ENCODE peak calls at places on chromosomes 11 and 22, in six cellular contexts. D is aorta; Y is hepatocyte; G is naive thymus-derived CD4-positive, alpha-beta T cell; C is IMR-90; M is A549. O is an unnamed sample. For H3K9me3 and H3K4me1, the result is how much of the 10 kb centered on the place peaks cover.

GRCh38 chr11:109249597-109249996 is 172.4 kb upstream of the C11orf87 start:
- DNase-seq in G (no peak), D (no peak), C (no peak), Y (no peak), M (no peak), O (no peak)

GRCh38 chr22:44842417-44842816 is 90.0 kb downstream of the ARHGAP8 start:
- DNase-seq in D (no peak), M (no peak), Y (no peak), C (no peak), G (no peak), O (no peak)

GRCh38 chr11:122677256-122677655 is 21.7 kb downstream of the UBASH3B start:
- DNase-seq in C (no peak), G (no peak), D (no peak), M (no peak), Y (no peak), O (no peak)

GRCh38 chr11:12066056-12066798 is 44.2 kb upstream of the MICAL2 start:
- DNase-seq in M (peak), Y (peak), C (peak), G (no peak), D (peak), O (no peak)

GRCh38 chr11:121869478-121869877 is 246.5 kb downstream of the BLID start:
- DNase-seq in M (no peak), G (no peak), Y (no peak), C (no peak), D (no peak), O (no peak)

GRCh38 chr11:44775366-44776356 is 48.9 kb downstream of the TSPAN18 start:
- DNase-seq in D (peak), C (peak), G (peak), M (peak), Y (peak), O (peak)

GRCh38 chr11:15035283-15035682 is 38.1 kb upstream of the CALCB start:
- DNase-seq in G (no peak), M (no peak), Y (no peak), C (no peak), D (no peak), O (no peak)

GRCh38 chr11:15969701-15970329 is 386.5 kb downstream of the SOX6 start:
- DNase-seq in Y (no peak), C (peak), D (no peak), G (no peak), M (no peak), O (no peak)

GRCh38 chr11:88231894-88232482 is 56.7 kb upstream of the RAB38 start:
- DNase-seq in D (no peak), M (peak), Y (peak), G (peak), C (peak), O (peak)

GRCh38 chr11:13868710-13869403 is 93.7 kb upstream of the SPON1 start:
- DNase-seq in Y (no peak), C (no peak), G (peak), D (no peak), M (no peak), O (no peak)

GRCh38 chr22:37052386-37053309 is 1.1 kb downstream of the KCTD17 start:
- DNase-seq in D (no peak), Y (no peak), M (no peak), C (no peak), G (no peak), O (no peak)

GRCh38 chr11:32149748-32150147 is 58.9 kb downstream of the RCN1 start:
- DNase-seq in Y (no peak), M (no peak), D (no peak), C (no peak), G (no peak), O (no peak)

GRCh38 chr11:122099345-122100045 is 16.5 kb downstream of the BLID start:
- DNase-seq in G (no peak), D (no peak), M (no peak), C (peak), Y (no peak), O (no peak)

GRCh38 chr11:76236092-76237026 is 30.1 kb upstream of the WNT11 start:
- DNase-seq in G (no peak), M (peak), C (peak), D (peak), Y (peak), O (peak)

GRCh38 chr11:30936476-30936875 is 350.3 kb upstream of the MPPED2 start:
- DNase-seq in G (no peak), C (peak), M (no peak), Y (no peak), D (no peak), O (no peak)

GRCh38 chr11:119155733-119156492 is 7.1 kb downstream of the ABCG4 start:
- DNase-seq in D (no peak), M (peak), C (no peak), G (no peak), Y (no peak), O (peak)

GRCh38 chr22:42611076-42611475 is 3.6 kb downstream of the POLDIP3 start:
- DNase-seq in Y (no peak), C (peak), M (no peak), D (no peak), G (no peak), O (no peak)

GRCh38 chr11:73652856-73653559 is 6.6 kb downstream of the PLEKHB1 start:
- DNase-seq in Y (no peak), C (peak), G (no peak), M (no peak), D (no peak), O (no peak)

GRCh38 chr11:44573333-44573732 is 7.9 kb downstream of the CD82 start:
- DNase-seq in D (no peak), M (no peak), G (no peak), Y (no peak), C (peak), O (no peak)

GRCh38 chr11:32072872-32073661 is 17.8 kb upstream of the RCN1 start:
- DNase-seq in M (no peak), C (no peak), G (no peak), D (no peak), Y (no peak), O (no peak)

GRCh38 chr11:27532652-27533325 is 26.2 kb upstream of the LIN7C start:
- DNase-seq in M (no peak), D (no peak), G (no peak), Y (no peak), C (peak), O (no peak)

GRCh38 chr22:29003975-29004646 is 57.5 kb downstream of the C22orf31 start:
- DNase-seq in D (no peak), M (no peak), G (no peak), Y (no peak), C (no peak), O (no peak)

GRCh38 chr11:57781529-57781943 is 19.9 kb downstream of the CTNND1 start:
- DNase-seq in D (no peak), C (peak), M (no peak), G (no peak), Y (peak), O (no peak)

GRCh38 chr11:98059488-98059887 is 961.3 kb upstream of the CNTN5 start:
- DNase-seq in Y (no peak), C (no peak), D (no peak), M (no peak), G (no peak), O (no peak)
- H3K9me3 ChIP-seq in Y (under half), C (under half), D (under half), M (under half), G (under half), O (under half)

GRCh38 chr11:114134870-114135269 is 75.4 kb downstream of the ZBTB16 start:
- DNase-seq in C (peak), Y (peak), G (no peak), D (no peak), M (no peak), O (no peak)
- H3K4me1 ChIP-seq in C (under half), Y (half or more), G (under half), D (under half), M (under half), O (under half)

DNA sequence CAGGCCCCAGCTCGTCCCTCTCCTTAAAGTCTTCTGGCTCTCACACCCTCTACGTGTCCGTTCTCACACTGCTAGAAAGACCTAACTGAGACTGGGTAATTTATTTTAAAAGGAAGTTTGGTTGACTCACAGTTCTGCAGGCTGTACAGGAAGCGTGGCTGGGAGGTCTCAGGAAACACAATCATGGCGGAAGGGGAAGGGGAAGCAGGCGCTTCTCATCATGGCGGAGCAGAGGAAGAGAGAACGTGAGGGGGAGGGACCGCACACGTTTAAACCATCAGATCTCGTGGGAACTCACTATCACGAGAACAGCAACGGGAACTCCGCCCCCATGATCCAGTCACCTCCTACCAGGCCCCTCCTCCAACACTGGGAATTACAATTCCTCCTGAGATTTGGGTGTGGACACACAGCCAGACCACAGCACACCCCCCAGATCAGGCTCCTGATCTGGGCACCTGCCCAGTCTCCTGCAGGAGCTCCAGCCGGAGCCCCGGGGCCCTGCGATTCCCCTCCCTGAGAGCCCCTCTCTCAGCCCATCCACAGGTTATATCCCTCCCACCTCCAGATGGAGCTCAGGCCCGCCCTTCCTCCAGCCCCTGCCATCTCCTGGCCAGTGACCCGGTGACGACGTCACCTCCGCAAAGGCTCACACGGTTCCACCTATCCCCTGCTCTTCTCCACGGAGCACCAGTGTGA is 170.2 kb downstream of the BRD1 start:
- DNase-seq in D (peak), C (no peak), Y (no peak), M (no peak), G (peak), O (peak)
- H3K9me3 ChIP-seq in D (under half), C (under half), Y (under half), M (under half), G (under half), O (under half)

DNA sequence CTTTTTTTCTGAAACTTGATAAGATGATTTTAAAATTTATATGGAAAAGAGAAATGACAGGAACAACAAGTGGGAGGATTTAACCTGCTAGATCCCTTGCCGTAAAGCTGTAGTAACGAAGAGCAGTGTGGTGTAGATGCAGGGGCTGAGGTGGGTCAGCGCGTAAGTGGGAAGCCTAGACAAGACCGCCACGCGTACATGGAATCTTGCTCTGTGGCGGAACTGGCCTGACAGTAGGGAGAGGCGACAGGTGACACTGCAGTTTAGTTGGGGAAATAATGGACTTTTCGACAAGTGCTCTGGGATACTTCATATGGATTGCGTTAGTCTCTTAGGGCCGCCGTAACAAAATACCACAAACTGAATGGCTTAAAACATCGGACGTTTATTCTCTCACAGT is 28.8 kb downstream of the TNRC6B start:
- DNase-seq in C (no peak), M (no peak), D (no peak), G (no peak), Y (no peak), O (no peak)
- H3K4me1 ChIP-seq in C (under half), M (under half), D (under half), G (half or more), Y (under half), O (half or more)

DNA sequence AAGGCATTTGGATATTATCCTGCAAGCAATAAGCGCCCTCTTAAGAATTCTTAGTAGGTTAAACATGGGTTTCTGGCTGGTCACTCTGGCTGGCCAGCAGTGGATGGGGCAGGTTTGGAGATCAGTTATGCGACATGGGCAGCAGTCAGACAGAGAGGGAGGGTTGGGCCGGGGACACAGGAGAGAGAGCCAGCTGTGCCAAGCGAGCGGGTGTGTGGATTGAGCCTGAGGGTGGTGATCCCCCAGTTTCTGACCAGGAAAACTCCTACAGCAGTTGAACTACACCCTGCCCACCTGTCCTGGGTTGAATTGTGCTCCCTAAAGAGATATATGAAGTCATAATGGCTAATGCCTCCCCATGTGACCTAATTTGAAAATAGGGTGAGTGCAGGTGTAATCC is 671.2 kb downstream of the TBC1D22A start:
- DNase-seq in C (no peak), M (no peak), G (no peak), Y (no peak), D (no peak), O (no peak)
- H3K9me3 ChIP-seq in C (under half), M (under half), G (under half), Y (under half), D (under half), O (under half)

O was measured in MM.1S.